ENCODE peak calls at places on chromosome 6, in seven cellular contexts. S is NCI-H1436; P is neural crest cell; M is stimulated activated naive CD4-positive, alpha-beta T cell treated with Interleukin-2 at 50 U/mL for 16 hours; G is NCI-H526; B is activated B cell treated with CpG ODN at 0.5 μM for 24 hours; Q is NCI-H1105. T is an unnamed sample.

GRCh38 chr6:20960067-20960466 is 425.8 kb downstream of the CDKAL1 start:
- DNase-seq in G (no peak), M (no peak), Q (no peak), S (no peak), B (no peak), P (no peak), T (no peak)

GRCh38 chr6:56837322-56837894 is 117.5 kb upstream of the BEND6 start:
- DNase-seq in M (no peak), Q (no peak), G (no peak), S (no peak), P (no peak), B (no peak), T (no peak)

GRCh38 chr6:168606722-168607121 is 165.7 kb downstream of the SMOC2 start:
- DNase-seq in S (no peak), P (no peak), G (no peak), M (no peak), Q (no peak), B (no peak), T (no peak)

GRCh38 chr6:7632501-7633290 is 42.7 kb downstream of the SNRNP48 start:
- DNase-seq in Q (no peak), M (no peak), G (no peak), S (no peak), B (no peak), P (no peak), T (no peak)

GRCh38 chr6:33620584-33621395 is at the start of gene ITPR3:
- DNase-seq in M (peak; percentile 74), P (no peak), G (peak; percentile 46), Q (peak; percentile 72), B (peak; percentile 71), S (peak; percentile 71), T (no peak)

GRCh38 chr6:153816306-153816845 is 222.7 kb upstream of the OPRM1 start:
- DNase-seq in Q (no peak), M (no peak), S (no peak), B (no peak), P (no peak), G (no peak), T (no peak)

GRCh38 chr6:17361013-17361412 is 32.4 kb upstream of the CAP2 start:
- DNase-seq in M (no peak), G (no peak), S (no peak), P (no peak), B (no peak), Q (no peak), T (no peak)

GRCh38 chr6:43606019-43606418 is 23.0 kb downstream of the GTPBP2 start:
- DNase-seq in M (no peak), B (no peak), S (no peak), P (no peak), Q (no peak), G (no peak), T (no peak)

GRCh38 chr6:57313711-57314471 is 3.5 kb upstream of the PRIM2 start:
- DNase-seq in B (no peak), M (no peak), Q (no peak), S (no peak), G (no peak), P (no peak), T (no peak)

GRCh38 chr6:13375360-13375878 is 47.1 kb upstream of the TBC1D7 start:
- DNase-seq in G (no peak), M (peak; percentile 22), B (no peak), P (no peak), S (no peak), Q (no peak), T (no peak)

GRCh38 chr6:145822432-145822831 is 7.8 kb upstream of the FBXO30 start:
- DNase-seq in S (no peak), P (no peak), M (no peak), B (no peak), G (no peak), Q (no peak), T (no peak)

GRCh38 chr6:24064106-24064505 is 61.9 kb upstream of the NRSN1 start:
- DNase-seq in G (peak; percentile 55), B (no peak), S (peak; percentile 18), P (no peak), Q (no peak), M (no peak), T (peak; percentile 62)

GRCh38 chr6:45812937-45813336 is 202.7 kb downstream of the CLIC5 start:
- DNase-seq in P (peak; percentile 13), M (no peak), G (peak; percentile 82), B (no peak), S (no peak), Q (no peak), T (no peak)

GRCh38 chr6:150878347-150879213 is 13.1 kb downstream of the MTHFD1L start:
- DNase-seq in M (no peak), B (no peak), Q (no peak), P (no peak), S (no peak), G (no peak), T (peak; percentile 86)

GRCh38 chr6:28863607-28864320 is 60.0 kb downstream of the TRIM27 start:
- DNase-seq in M (peak; percentile 72), G (peak; percentile 90), P (peak; percentile 85), S (peak; percentile 46), Q (peak; percentile 77), B (peak; percentile 54), T (peak; percentile 72)

GRCh38 chr6:145247677-145248419 is 487.5 kb downstream of the EPM2A start:
- DNase-seq in Q (no peak), P (no peak), G (no peak), S (no peak), M (no peak), B (no peak), T (no peak)

GRCh38 chr6:7568021-7568420 is 22.0 kb upstream of the SNRNP48 start:
- DNase-seq in S (no peak), B (no peak), P (no peak), G (no peak), M (no peak), Q (no peak), T (no peak)

GRCh38 chr6:30591008-30591407 is 19.8 kb downstream of the ABCF1 start:
- DNase-seq in G (no peak), M (no peak), P (no peak), S (no peak), Q (no peak), B (no peak), T (no peak)

GRCh38 chr6:150196942-150197745 is 54.3 kb downstream of the PPP1R14C start:
- DNase-seq in P (no peak), Q (no peak), B (no peak), G (peak; percentile 85), M (no peak), S (no peak), T (no peak)

T was measured in HepG2.